ENCODE peak calls at places on chromosomes 12 and 14, in seven cellular contexts. One of them, this sample, is unnamed.

GRCh38 chr12:65277994-65278575 is 398 bp upstream of the MSRB3 start:
- DNase-seq in SK-N-SH: no peak
- DNase-seq in H1: no peak
- DNase-seq in HepG2: no peak
- DNase-seq in HCT116: no peak
- DNase-seq in GM12878: no peak
- DNase-seq in K562: no peak
- DNase-seq in this sample: no peak

GRCh38 chr14:64943981-64944520 is 1.5 kb upstream of the GPX2 start:
- DNase-seq in SK-N-SH: no peak
- DNase-seq in H1: no peak
- DNase-seq in HepG2: no peak
- DNase-seq in HCT116: no peak
- DNase-seq in GM12878: no peak
- DNase-seq in K562: no peak
- DNase-seq in this sample: no peak

GRCh38 chr12:29709641-29710040 is 74.1 kb downstream of the TMTC1 start:
- DNase-seq in SK-N-SH: no peak
- DNase-seq in H1: no peak
- DNase-seq in HepG2: no peak
- DNase-seq in HCT116: no peak
- DNase-seq in GM12878: no peak
- DNase-seq in K562: no peak
- DNase-seq in this sample: no peak

GRCh38 chr14:99245541-99246511 is 26.2 kb downstream of the BCL11B start:
- DNase-seq in SK-N-SH: no peak
- DNase-seq in H1: no peak
- DNase-seq in HepG2: no peak
- DNase-seq in HCT116: no peak
- DNase-seq in GM12878: no peak
- DNase-seq in K562: no peak
- DNase-seq in this sample: no peak

GRCh38 chr12:53536962-53537361 is 29.7 kb upstream of the NPFF start:
- DNase-seq in SK-N-SH: no peak
- DNase-seq in H1: no peak
- DNase-seq in HepG2: no peak
- DNase-seq in HCT116: no peak
- DNase-seq in GM12878: no peak
- DNase-seq in K562: no peak
- DNase-seq in this sample: no peak

GRCh38 chr14:90554341-90554740 is 157.5 kb downstream of the CALM1 start:
- DNase-seq in SK-N-SH: no peak
- DNase-seq in H1: no peak
- DNase-seq in HepG2: no peak
- DNase-seq in HCT116: no peak
- DNase-seq in GM12878: no peak
- DNase-seq in K562: no peak
- DNase-seq in this sample: peak

GRCh38 chr12:81022531-81022930 is 55.3 kb upstream of the ACSS3 start:
- DNase-seq in SK-N-SH: no peak
- DNase-seq in H1: no peak
- DNase-seq in HepG2: no peak
- DNase-seq in HCT116: no peak
- DNase-seq in GM12878: no peak
- DNase-seq in K562: no peak
- DNase-seq in this sample: no peak

GRCh38 chr14:68966872-68967301 is 12.2 kb downstream of the ACTN1 start:
- DNase-seq in SK-N-SH: peak
- DNase-seq in H1: no peak
- DNase-seq in HepG2: no peak
- DNase-seq in HCT116: no peak
- DNase-seq in GM12878: no peak
- DNase-seq in K562: no peak
- DNase-seq in this sample: peak

GRCh38 chr14:72904840-72905561 is 11.1 kb upstream of the DPF3 start:
- DNase-seq in SK-N-SH: peak
- DNase-seq in H1: no peak
- DNase-seq in HepG2: peak
- DNase-seq in HCT116: peak
- DNase-seq in GM12878: no peak
- DNase-seq in K562: peak
- DNase-seq in this sample: peak

GRCh38 chr12:118778077-118778476 is 203.3 kb upstream of the SRRM4 start:
- DNase-seq in SK-N-SH: no peak
- DNase-seq in H1: no peak
- DNase-seq in HepG2: no peak
- DNase-seq in HCT116: no peak
- DNase-seq in GM12878: no peak
- DNase-seq in K562: no peak
- DNase-seq in this sample: no peak

GRCh38 chr14:99734406-99735051 is 50.4 kb downstream of the CYP46A1 start:
- DNase-seq in SK-N-SH: no peak
- DNase-seq in H1: no peak
- DNase-seq in HepG2: no peak
- DNase-seq in HCT116: no peak
- DNase-seq in GM12878: no peak
- DNase-seq in K562: no peak
- DNase-seq in this sample: peak

GRCh38 chr14:64930085-64930843 is 12.3 kb downstream of the GPX2 start:
- DNase-seq in SK-N-SH: no peak
- DNase-seq in H1: no peak
- DNase-seq in HepG2: no peak
- DNase-seq in HCT116: no peak
- DNase-seq in GM12878: no peak
- DNase-seq in K562: no peak
- DNase-seq in this sample: no peak

GRCh38 chr14:20855652-20856291 is 35.4 kb upstream of the RNASE3 start:
- DNase-seq in SK-N-SH: peak
- DNase-seq in H1: peak
- DNase-seq in HepG2: peak
- DNase-seq in HCT116: peak
- DNase-seq in GM12878: peak
- DNase-seq in K562: peak
- DNase-seq in this sample: peak

GRCh38 chr12:47783821-47784819 is 11.1 kb downstream of the SLC48A1 start:
- DNase-seq in SK-N-SH: no peak
- DNase-seq in H1: no peak
- DNase-seq in HepG2: no peak
- DNase-seq in HCT116: no peak
- DNase-seq in GM12878: no peak
- DNase-seq in K562: no peak
- DNase-seq in this sample: no peak

GRCh38 chr12:63978519-63978918 is 134.0 kb downstream of the SRGAP1 start:
- DNase-seq in SK-N-SH: no peak
- DNase-seq in H1: no peak
- DNase-seq in HepG2: peak
- DNase-seq in HCT116: peak
- DNase-seq in GM12878: no peak
- DNase-seq in K562: no peak
- DNase-seq in this sample: peak

GRCh38 chr14:77615231-77616132 is 955 bp downstream of the SPTLC2 start:
- DNase-seq in SK-N-SH: peak
- DNase-seq in H1: no peak
- DNase-seq in HepG2: no peak
- DNase-seq in HCT116: no peak
- DNase-seq in GM12878: no peak
- DNase-seq in K562: peak
- DNase-seq in this sample: peak
- TF ChIP-seq JUND in SK-N-SH: no peak
- TF ChIP-seq JUND in H1: no peak
- TF ChIP-seq JUND in HepG2: no peak
- TF ChIP-seq JUND in HCT116: no peak
- TF ChIP-seq JUND in GM12878: no peak
- TF ChIP-seq JUND in K562: no peak
- TF ChIP-seq JUND in this sample: no peak

DNA sequence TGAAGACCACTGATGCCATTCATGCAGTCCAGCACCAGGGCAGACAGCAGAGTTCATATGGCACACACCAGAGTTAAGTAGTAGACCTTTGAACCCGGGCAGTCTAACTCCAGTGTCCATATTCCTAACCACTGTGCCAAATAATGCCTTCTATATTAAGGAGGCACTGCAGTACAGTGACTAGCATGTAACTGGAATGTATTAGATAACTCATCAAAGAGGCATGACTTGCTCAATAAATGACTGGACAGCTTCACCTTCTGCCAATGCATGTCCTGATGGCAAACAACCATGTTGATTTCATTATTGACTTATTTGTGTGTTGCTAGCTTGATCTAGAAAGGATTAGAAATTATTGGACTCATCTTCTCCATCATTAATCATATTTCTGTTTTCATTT is 40.2 kb downstream of the DACT1 start:
- DNase-seq in SK-N-SH: no peak
- DNase-seq in H1: no peak
- DNase-seq in HepG2: no peak
- DNase-seq in HCT116: no peak
- DNase-seq in GM12878: no peak
- DNase-seq in K562: no peak
- DNase-seq in this sample: no peak
- TF ChIP-seq JUND in SK-N-SH: no peak
- TF ChIP-seq JUND in H1: no peak
- TF ChIP-seq JUND in HepG2: no peak
- TF ChIP-seq JUND in HCT116: no peak
- TF ChIP-seq JUND in GM12878: no peak
- TF ChIP-seq JUND in K562: no peak
- TF ChIP-seq JUND in this sample: no peak

GRCh38 chr12:93167331-93167730 is 210.4 kb upstream of the NUDT4 start:
- DNase-seq in SK-N-SH: no peak
- DNase-seq in H1: no peak
- DNase-seq in HepG2: no peak
- DNase-seq in HCT116: no peak
- DNase-seq in GM12878: no peak
- DNase-seq in K562: no peak
- DNase-seq in this sample: no peak

GRCh38 chr12:93165384-93165932 is 212.3 kb upstream of the NUDT4 start:
- DNase-seq in SK-N-SH: no peak
- DNase-seq in H1: no peak
- DNase-seq in HepG2: no peak
- DNase-seq in HCT116: no peak
- DNase-seq in GM12878: no peak
- DNase-seq in K562: no peak
- DNase-seq in this sample: no peak

GRCh38 chr12:93166891-93167307 is 210.8 kb upstream of the NUDT4 start:
- DNase-seq in SK-N-SH: no peak
- DNase-seq in H1: no peak
- DNase-seq in HepG2: no peak
- DNase-seq in HCT116: no peak
- DNase-seq in GM12878: peak
- DNase-seq in K562: no peak
- DNase-seq in this sample: no peak

GRCh38 chr12:93169536-93169935 is 208.2 kb upstream of the NUDT4 start:
- DNase-seq in SK-N-SH: no peak
- DNase-seq in H1: no peak
- DNase-seq in HepG2: no peak
- DNase-seq in HCT116: no peak
- DNase-seq in GM12878: no peak
- DNase-seq in K562: no peak
- DNase-seq in this sample: no peak

DNA sequence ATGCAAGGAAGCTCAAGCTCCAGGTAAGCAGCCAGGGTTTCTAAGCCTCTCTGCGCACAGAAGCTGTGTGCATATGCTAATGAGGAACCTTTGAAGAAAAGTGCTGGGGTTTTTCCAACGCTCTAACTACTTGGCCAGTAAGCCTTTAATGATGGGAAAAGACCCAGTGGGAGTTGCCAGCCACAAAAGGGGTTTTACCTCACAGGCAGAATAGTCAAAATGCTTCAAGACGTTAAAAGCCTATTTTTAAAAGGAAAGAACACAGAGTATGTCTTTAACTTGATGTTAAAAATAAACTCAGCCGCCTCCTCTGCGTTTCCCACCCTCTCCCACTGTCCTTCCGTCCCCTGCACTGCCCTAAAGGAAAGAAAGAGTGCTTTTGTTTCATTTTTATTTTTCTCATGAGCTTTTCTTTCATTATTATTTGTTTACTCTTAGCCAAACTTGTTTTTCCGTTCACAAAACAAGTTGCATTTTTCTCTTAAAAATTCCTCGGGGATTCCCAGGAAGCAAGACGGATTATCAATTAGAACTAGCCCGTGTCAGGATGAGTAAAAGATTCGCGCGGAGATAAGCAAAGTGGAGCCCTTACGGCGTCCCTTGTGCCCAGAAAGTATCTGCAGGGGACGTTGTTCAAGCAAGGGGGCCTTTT is 209.8 kb upstream of the NUDT4 start:
- DNase-seq in SK-N-SH: no peak
- DNase-seq in H1: peak
- DNase-seq in HepG2: peak
- DNase-seq in HCT116: no peak
- DNase-seq in GM12878: peak
- DNase-seq in K562: no peak
- DNase-seq in this sample: no peak
- TF ChIP-seq JUND in SK-N-SH: no peak
- TF ChIP-seq JUND in H1: no peak
- TF ChIP-seq JUND in HepG2: no peak
- TF ChIP-seq JUND in HCT116: no peak
- TF ChIP-seq JUND in GM12878: no peak
- TF ChIP-seq JUND in K562: no peak
- TF ChIP-seq JUND in this sample: no peak

GRCh38 chr12:6767592-6768384 is 1.6 kb downstream of the PTMS start:
- DNase-seq in SK-N-SH: peak
- DNase-seq in H1: no peak
- DNase-seq in HepG2: peak
- DNase-seq in HCT116: no peak
- DNase-seq in GM12878: no peak
- DNase-seq in K562: peak
- DNase-seq in this sample: no peak
- TF ChIP-seq JUND in SK-N-SH: no peak
- TF ChIP-seq JUND in H1: no peak
- TF ChIP-seq JUND in HepG2: peak
- TF ChIP-seq JUND in HCT116: no peak
- TF ChIP-seq JUND in GM12878: no peak
- TF ChIP-seq JUND in K562: no peak
- TF ChIP-seq JUND in this sample: no peak

This sample was measured in T47D.